ENCODE peak calls at places on chromosomes 6 and 20, in five cellular contexts. R is HTR-8/SVneo, E is LoVo, M is AG08396, H is GM03348. U is an unnamed sample.

GRCh38 chr6:136989591-136990578 is 54.9 kb downstream of the IL20RA start:
- DNase-seq in E (peak; percentile 68), M (no peak), H (peak; percentile 24), R (peak; percentile 42), U (peak; percentile 10)

GRCh38 chr20:14838663-14839650 is 501.5 kb upstream of the FLRT3 start:
- DNase-seq in E (no peak), M (no peak), H (no peak), R (no peak), U (no peak)

GRCh38 chr6:15063253-15063853 is 182.5 kb upstream of the JARID2 start:
- DNase-seq in R (no peak), H (no peak), M (no peak), E (no peak), U (no peak)

GRCh38 chr6:36662827-36663256 is 15.7 kb upstream of the CDKN1A start:
- DNase-seq in H (no peak), E (peak; percentile 65), M (no peak), R (no peak), U (no peak)

GRCh38 chr6:158086054-158086705 is 81.9 kb downstream of the SERAC1 start:
- DNase-seq in H (peak; percentile 88), E (no peak), M (peak; percentile 67), R (no peak), U (no peak)

GRCh38 chr6:70998148-70998547 is 41.3 kb upstream of the B3GAT2 start:
- DNase-seq in M (no peak), E (no peak), H (no peak), R (no peak), U (no peak)

GRCh38 chr20:43492101-43492500 is 15.4 kb upstream of the L3MBTL1 start:
- DNase-seq in M (no peak), E (no peak), R (no peak), H (no peak), U (no peak)

GRCh38 chr6:54802775-54803631 is 43.6 kb upstream of the FAM83B start:
- DNase-seq in M (peak; percentile 45), H (peak; percentile 56), E (no peak), R (peak; percentile 24), U (no peak)

GRCh38 chr6:47256981-47257730 is 52.5 kb downstream of the TNFRSF21 start:
- DNase-seq in R (no peak), H (no peak), M (no peak), E (no peak), U (no peak)

GRCh38 chr6:157557541-157557940 is 176.6 kb downstream of the ZDHHC14 start:
- DNase-seq in R (no peak), M (no peak), H (no peak), E (no peak), U (no peak)

GRCh38 chr6:155980014-155980413 is 524.4 kb upstream of the NOX3 start:
- DNase-seq in H (no peak), E (no peak), R (no peak), M (no peak), U (no peak)

GRCh38 chr6:150037526-150038201 is 12.3 kb upstream of the RAET1L start:
- DNase-seq in H (peak; percentile 24), E (no peak), M (no peak), R (no peak), U (no peak)

GRCh38 chr6:43368517-43369160 is 808 bp downstream of the ZNF318 start:
- DNase-seq in R (peak; percentile 56), M (peak; percentile 66), E (peak; percentile 15), H (peak; percentile 67), U (peak; percentile 13)

GRCh38 chr20:33811763-33812672 is 870 bp downstream of the CHMP4B start:
- DNase-seq in M (peak; percentile 79), R (peak; percentile 71), H (peak; percentile 78), E (peak; percentile 70), U (peak; percentile 73)

GRCh38 chr6:118708055-118708454 is 56.7 kb upstream of the CEP85L start:
- DNase-seq in E (no peak), M (no peak), R (no peak), H (no peak), U (no peak)

GRCh38 chr6:112372213-112372806 is 25.2 kb downstream of the RFPL4B start:
- DNase-seq in H (peak; percentile 54), E (no peak), M (peak; percentile 53), R (peak; percentile 29), U (no peak)

GRCh38 chr6:108804976-108805375 is 43.2 kb upstream of the ARMC2 start:
- DNase-seq in M (no peak), H (no peak), R (no peak), E (no peak), U (no peak)

GRCh38 chr6:31266721-31267360 is 5.1 kb downstream of the HLA-C start:
- DNase-seq in M (no peak), H (no peak), E (no peak), R (no peak), U (no peak)

GRCh38 chr6:109265530-109265929 is 116.7 kb downstream of the CD164 start:
- DNase-seq in H (no peak), R (no peak), E (no peak), M (no peak), U (no peak)

GRCh38 chr6:37653933-37654565 is 43.6 kb downstream of the MDGA1 start:
- DNase-seq in H (peak; percentile 41), R (peak; percentile 38), M (peak; percentile 82), E (peak; percentile 15), U (peak; percentile 34)

GRCh38 chr6:5514353-5514752 is 253.0 kb downstream of the FARS2 start:
- DNase-seq in M (no peak), E (no peak), H (no peak), R (no peak), U (no peak)

GRCh38 chr6:29294499-29294914 is 7.0 kb upstream of the OR14J1 start:
- DNase-seq in E (no peak), R (no peak), H (no peak), M (no peak), U (no peak)

GRCh38 chr20:14861028-14861699 is 523.8 kb upstream of the FLRT3 start:
- DNase-seq in E (no peak), M (no peak), H (no peak), R (no peak), U (no peak)

GRCh38 chr6:148530394-148530923 is 187.8 kb downstream of the SASH1 start:
- DNase-seq in M (peak; percentile 75), H (peak; percentile 63), R (no peak), E (no peak), U (peak; percentile 62)

GRCh38 chr20:53678315-53678989 is 84.8 kb upstream of the ZNF217 start:
- DNase-seq in M (no peak), R (no peak), H (no peak), E (no peak), U (no peak)

GRCh38 chr6:3578981-3579380 is 122.1 kb upstream of the SLC22A23 start:
- DNase-seq in M (no peak), R (no peak), H (no peak), E (no peak), U (no peak)

GRCh38 chr6:157724138-157724537 is 98.9 kb upstream of the SNX9 start:
- DNase-seq in M (no peak), R (no peak), H (no peak), E (no peak), U (no peak)

GRCh38 chr6:4401408-4402367 is 266.3 kb upstream of the ECI2 start:
- DNase-seq in H (no peak), E (peak; percentile 21), M (no peak), R (no peak), U (peak; percentile 28)

GRCh38 chr6:40386200-40386599 is 201.0 kb downstream of the LRFN2 start:
- DNase-seq in H (no peak), E (no peak), M (peak; percentile 1), R (no peak), U (no peak)

GRCh38 chr6:14384175-14384949 is 266.8 kb downstream of the CD83 start:
- DNase-seq in E (no peak), R (no peak), H (no peak), M (no peak), U (no peak)

U was measured in MG63.